ENCODE peak calls at places on chromosomes 7 and 10, in four cellular contexts. One of them, this sample, is unnamed.

GRCh38 chr10:5976689-5977470 is 463 bp downstream of the IL15RA start:
- DNase-seq in K562: peak
- DNase-seq in WTC11: peak
- DNase-seq in HepG2: no peak
- DNase-seq in this sample: no peak

GRCh38 chr10:49558194-49558593 is 19.3 kb upstream of the ERCC6 start:
- DNase-seq in K562: no peak
- DNase-seq in WTC11: no peak
- DNase-seq in HepG2: no peak
- DNase-seq in this sample: no peak

GRCh38 chr7:82044497-82045080 is 274.7 kb upstream of the HGF start:
- DNase-seq in K562: peak
- DNase-seq in WTC11: no peak
- DNase-seq in HepG2: peak
- DNase-seq in this sample: no peak

GRCh38 chr7:98653601-98654310 is 36.7 kb downstream of the NPTX2 start:
- DNase-seq in K562: no peak
- DNase-seq in WTC11: no peak
- DNase-seq in HepG2: peak
- DNase-seq in this sample: no peak

GRCh38 chr10:6721964-6722615 is 142.0 kb upstream of the PRKCQ start:
- DNase-seq in K562: no peak
- DNase-seq in WTC11: no peak
- DNase-seq in HepG2: no peak
- DNase-seq in this sample: no peak

GRCh38 chr7:140674899-140675701 is 2.4 kb downstream of the ADCK2 start:
- DNase-seq in K562: peak
- DNase-seq in WTC11: no peak
- DNase-seq in HepG2: peak
- DNase-seq in this sample: no peak

GRCh38 chr10:94035982-94036663 is 42.4 kb downstream of the PLCE1 start:
- DNase-seq in K562: no peak
- DNase-seq in WTC11: no peak
- DNase-seq in HepG2: no peak
- DNase-seq in this sample: no peak

GRCh38 chr7:74542558-74543117 is 88.9 kb downstream of the GTF2IRD1 start:
- DNase-seq in K562: no peak
- DNase-seq in WTC11: no peak
- DNase-seq in HepG2: no peak
- DNase-seq in this sample: no peak

GRCh38 chr10:49761789-49762565 is at the start of gene OGDHL:
- DNase-seq in K562: peak
- DNase-seq in WTC11: peak
- DNase-seq in HepG2: peak
- DNase-seq in this sample: no peak

GRCh38 chr7:129797224-129797789 is 155.5 kb downstream of the UBE2H start:
- DNase-seq in K562: no peak
- DNase-seq in WTC11: peak
- DNase-seq in HepG2: no peak
- DNase-seq in this sample: no peak

GRCh38 chr10:69457771-69458237 is 6.5 kb downstream of the TSPAN15 start:
- DNase-seq in K562: no peak
- DNase-seq in WTC11: no peak
- DNase-seq in HepG2: no peak
- DNase-seq in this sample: no peak

GRCh38 chr10:99765672-99766071 is 16.8 kb upstream of the ABCC2 start:
- DNase-seq in K562: no peak
- DNase-seq in WTC11: no peak
- DNase-seq in HepG2: no peak
- DNase-seq in this sample: peak

GRCh38 chr10:121165276-121165675 is 314.1 kb downstream of the WDR11 start:
- DNase-seq in K562: no peak
- DNase-seq in WTC11: no peak
- DNase-seq in HepG2: no peak
- DNase-seq in this sample: no peak

GRCh38 chr7:128362670-128363069 is 1.2 kb upstream of the PRRT4 start:
- DNase-seq in K562: no peak
- DNase-seq in WTC11: no peak
- DNase-seq in HepG2: no peak
- DNase-seq in this sample: no peak

GRCh38 chr10:24415455-24416169 is 206.7 kb downstream of the KIAA1217 start:
- DNase-seq in K562: no peak
- DNase-seq in WTC11: peak
- DNase-seq in HepG2: no peak
- DNase-seq in this sample: no peak

GRCh38 chr10:118729641-118730258 is 25.0 kb downstream of the CACUL1 start:
- DNase-seq in K562: no peak
- DNase-seq in WTC11: no peak
- DNase-seq in HepG2: no peak
- DNase-seq in this sample: peak

GRCh38 chr10:661891-662605 is 27.4 kb downstream of the DIP2C start:
- DNase-seq in K562: no peak
- DNase-seq in WTC11: no peak
- DNase-seq in HepG2: no peak
- DNase-seq in this sample: no peak

GRCh38 chr10:100529473-100530298 is at the start of gene NDUFB8:
- DNase-seq in K562: peak
- DNase-seq in WTC11: peak
- DNase-seq in HepG2: peak
- DNase-seq in this sample: peak

GRCh38 chr10:101065479-101066145 is 3.8 kb downstream of the KAZALD1 start:
- DNase-seq in K562: no peak
- DNase-seq in WTC11: no peak
- DNase-seq in HepG2: no peak
- DNase-seq in this sample: no peak

GRCh38 chr10:88500656-88501055 is 82.5 kb downstream of the RNLS start:
- DNase-seq in K562: no peak
- DNase-seq in WTC11: no peak
- DNase-seq in HepG2: no peak
- DNase-seq in this sample: no peak

GRCh38 chr7:22129166-22129565 is 183.5 kb upstream of the CDCA7L start:
- DNase-seq in K562: no peak
- DNase-seq in WTC11: no peak
- DNase-seq in HepG2: no peak
- DNase-seq in this sample: no peak

DNA sequence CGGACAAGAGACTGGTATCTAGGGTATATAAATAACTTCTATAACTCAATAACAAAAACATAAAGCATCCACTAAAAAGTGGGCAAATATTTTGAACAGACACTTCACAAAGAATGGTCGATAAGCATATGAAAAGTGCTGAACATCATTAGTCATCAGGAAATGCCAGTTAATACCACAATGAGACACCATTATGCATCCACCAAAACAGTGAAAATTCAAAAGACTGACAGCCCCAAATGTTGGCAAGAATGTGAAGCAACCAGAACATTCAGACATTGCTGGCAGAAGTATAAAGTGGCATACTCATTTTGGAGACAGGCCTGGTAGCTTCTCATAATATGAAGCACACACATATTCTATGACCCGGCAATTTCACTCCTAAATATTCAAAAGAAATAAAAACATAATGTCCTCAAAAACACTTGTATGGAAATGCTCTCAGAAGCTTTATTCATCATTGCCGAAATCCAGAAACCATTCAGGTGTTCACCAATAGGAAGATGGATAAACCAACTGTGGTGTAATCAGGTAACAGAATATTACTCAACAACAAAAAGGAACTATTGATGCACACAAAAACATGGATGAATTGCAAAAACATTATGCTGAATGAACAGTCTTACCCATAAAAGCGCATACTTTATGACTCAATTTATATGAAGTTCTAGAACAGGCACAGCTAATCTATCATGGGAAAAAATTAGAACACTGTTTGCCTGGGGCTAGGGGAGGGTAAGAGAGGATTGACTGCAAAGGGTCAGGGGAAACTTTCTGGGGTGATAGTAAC is 26.7 kb upstream of the GSAP start:
- DNase-seq in K562: no peak
- DNase-seq in WTC11: no peak
- DNase-seq in HepG2: no peak
- DNase-seq in this sample: no peak
- TF ChIP-seq TCF7 in K562: no peak
- TF ChIP-seq TCF7 in WTC11: no peak
- TF ChIP-seq TCF7 in HepG2: no peak
- TF ChIP-seq TCF7 in this sample: no peak

GRCh38 chr10:132626761-132627735 is 89.5 kb downstream of the INPP5A start:
- DNase-seq in K562: no peak
- DNase-seq in WTC11: peak
- DNase-seq in HepG2: no peak
- DNase-seq in this sample: no peak
- TF ChIP-seq TCF7 in K562: no peak
- TF ChIP-seq TCF7 in WTC11: no peak
- TF ChIP-seq TCF7 in HepG2: no peak
- TF ChIP-seq TCF7 in this sample: no peak

DNA sequence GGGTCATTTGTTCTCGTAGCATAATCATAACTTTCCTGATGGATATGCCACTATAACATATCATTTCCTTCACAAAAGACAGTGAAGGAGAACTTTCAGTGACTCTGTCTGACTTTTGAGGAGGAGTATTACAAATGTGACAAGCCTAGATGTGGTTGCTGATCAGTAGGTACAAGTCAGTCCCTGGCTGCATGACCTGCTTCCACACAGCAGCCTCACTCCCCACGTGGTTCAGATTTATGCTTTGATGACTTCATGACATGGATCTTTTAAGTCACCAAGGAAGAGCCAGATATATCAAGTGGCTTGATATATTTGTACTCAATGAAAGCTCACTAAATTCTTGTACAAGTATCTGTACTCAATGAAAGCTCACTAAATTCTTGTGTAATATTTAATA is 50.9 kb upstream of the MKLN1 start:
- DNase-seq in K562: no peak
- DNase-seq in WTC11: no peak
- DNase-seq in HepG2: no peak
- DNase-seq in this sample: no peak
- TF ChIP-seq TCF7 in K562: no peak
- TF ChIP-seq TCF7 in WTC11: no peak
- TF ChIP-seq TCF7 in HepG2: no peak
- TF ChIP-seq TCF7 in this sample: no peak

GRCh38 chr7:103689262-103689661 is 243.3 kb upstream of the SLC26A5 start:
- DNase-seq in K562: no peak
- DNase-seq in WTC11: no peak
- DNase-seq in HepG2: no peak
- DNase-seq in this sample: no peak

GRCh38 chr7:103683348-103683747 is 237.3 kb upstream of the SLC26A5 start:
- DNase-seq in K562: no peak
- DNase-seq in WTC11: no peak
- DNase-seq in HepG2: no peak
- DNase-seq in this sample: no peak

GRCh38 chr7:103687981-103688380 is 242.0 kb upstream of the SLC26A5 start:
- DNase-seq in K562: no peak
- DNase-seq in WTC11: no peak
- DNase-seq in HepG2: no peak
- DNase-seq in this sample: no peak

GRCh38 chr7:103687272-103687671 is 241.3 kb upstream of the SLC26A5 start:
- DNase-seq in K562: no peak
- DNase-seq in WTC11: no peak
- DNase-seq in HepG2: no peak
- DNase-seq in this sample: no peak

GRCh38 chr7:103685646-103686418 is 239.8 kb upstream of the SLC26A5 start:
- DNase-seq in K562: no peak
- DNase-seq in WTC11: no peak
- DNase-seq in HepG2: no peak
- DNase-seq in this sample: no peak
- TF ChIP-seq TCF7 in K562: no peak
- TF ChIP-seq TCF7 in WTC11: no peak
- TF ChIP-seq TCF7 in HepG2: no peak
- TF ChIP-seq TCF7 in this sample: no peak

DNA sequence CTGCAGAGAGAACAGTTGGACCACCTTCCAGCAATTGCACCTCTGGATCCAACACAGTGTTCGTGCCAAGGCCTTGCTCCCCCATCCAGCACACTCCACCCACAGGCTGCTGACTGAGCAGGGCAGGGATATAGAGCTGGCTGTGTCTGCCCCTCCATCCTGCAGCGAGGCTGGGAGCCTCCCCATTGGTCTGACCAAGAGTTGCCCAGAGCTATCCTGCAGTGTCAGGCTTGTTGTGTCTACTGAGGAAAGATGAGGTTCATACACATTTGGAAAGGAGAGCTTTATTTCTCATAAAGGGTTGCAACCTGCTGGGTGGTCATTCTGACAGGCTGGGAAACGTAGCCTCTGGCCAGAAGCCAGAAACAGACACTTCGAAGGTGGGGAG is 27.1 kb downstream of the PRF1 start:
- DNase-seq in K562: no peak
- DNase-seq in WTC11: no peak
- DNase-seq in HepG2: no peak
- DNase-seq in this sample: no peak
- TF ChIP-seq TCF7 in K562: no peak
- TF ChIP-seq TCF7 in WTC11: no peak
- TF ChIP-seq TCF7 in HepG2: no peak
- TF ChIP-seq TCF7 in this sample: no peak

DNA sequence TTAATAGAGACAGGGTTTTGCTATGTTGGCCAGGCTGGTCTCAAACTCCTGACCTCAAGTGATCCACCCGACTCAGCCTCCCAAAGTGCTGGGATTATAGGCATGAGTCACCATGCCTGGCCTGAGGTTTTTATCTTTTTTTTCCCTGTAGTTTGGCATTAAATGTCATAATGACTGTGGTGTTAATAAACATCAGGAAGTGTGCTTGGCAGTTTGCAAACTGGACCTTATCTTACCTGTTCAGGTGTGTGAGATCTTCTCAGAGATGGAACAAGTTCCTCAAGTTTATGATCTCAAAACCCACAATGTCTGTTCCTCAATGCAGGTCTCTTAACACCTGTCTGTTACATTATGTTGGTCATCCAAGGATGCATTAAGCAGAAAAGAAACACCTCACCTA is 80.0 kb downstream of the ARID5B start:
- DNase-seq in K562: no peak
- DNase-seq in WTC11: no peak
- DNase-seq in HepG2: no peak
- DNase-seq in this sample: no peak
- TF ChIP-seq TCF7 in K562: no peak
- TF ChIP-seq TCF7 in WTC11: no peak
- TF ChIP-seq TCF7 in HepG2: no peak
- TF ChIP-seq TCF7 in this sample: no peak

GRCh38 chr10:79484476-79484875 is 27.9 kb upstream of the EIF5AL1 start:
- DNase-seq in K562: no peak
- DNase-seq in WTC11: no peak
- DNase-seq in HepG2: no peak
- DNase-seq in this sample: no peak

GRCh38 chr10:79483299-79483698 is 29.0 kb upstream of the EIF5AL1 start:
- DNase-seq in K562: no peak
- DNase-seq in WTC11: no peak
- DNase-seq in HepG2: no peak
- DNase-seq in this sample: no peak

GRCh38 chr10:79487296-79488194 is 24.8 kb upstream of the EIF5AL1 start:
- DNase-seq in K562: peak
- DNase-seq in WTC11: peak
- DNase-seq in HepG2: peak
- DNase-seq in this sample: no peak

GRCh38 chr10:79482721-79483120 is 29.6 kb upstream of the EIF5AL1 start:
- DNase-seq in K562: no peak
- DNase-seq in WTC11: no peak
- DNase-seq in HepG2: no peak
- DNase-seq in this sample: no peak

GRCh38 chr10:79483948-79484347 is 28.4 kb upstream of the EIF5AL1 start:
- DNase-seq in K562: no peak
- DNase-seq in WTC11: no peak
- DNase-seq in HepG2: no peak
- DNase-seq in this sample: no peak
- TF ChIP-seq TCF7 in K562: no peak
- TF ChIP-seq TCF7 in WTC11: no peak
- TF ChIP-seq TCF7 in HepG2: no peak
- TF ChIP-seq TCF7 in this sample: no peak

This sample was measured in GM12878.